ENCODE peak calls at places on chromosome 10, in five cellular contexts. J is neural crest cell, R is AG04450, B is tibial nerve, U is GM10248. D is an unnamed sample.

GRCh38 chr10:71081912-71082311 is 130.5 kb upstream of the UNC5B start:
- DNase-seq in J (no peak), R (no peak), B (no peak), U (no peak), D (no peak)

GRCh38 chr10:114379631-114380041 is 24.7 kb downstream of the AFAP1L2 start:
- DNase-seq in J (no peak), R (no peak), B (no peak), U (no peak), D (peak)

GRCh38 chr10:49080071-49080470 is 35.3 kb downstream of the VSTM4 start:
- DNase-seq in J (no peak), R (no peak), B (no peak), U (no peak), D (peak)

GRCh38 chr10:77390481-77390891 is 247.1 kb downstream of the KCNMA1 start:
- DNase-seq in J (no peak), R (no peak), B (no peak), U (no peak), D (peak)

GRCh38 chr10:24552346-24553016 is 171.2 kb downstream of the ARHGAP21 start:
- DNase-seq in J (no peak), R (no peak), B (no peak), U (peak), D (no peak)

GRCh38 chr10:33162248-33162575 is 172.3 kb downstream of the NRP1 start:
- DNase-seq in J (no peak), R (no peak), B (no peak), U (no peak), D (no peak)

GRCh38 chr10:33015798-33016547 is 57.9 kb upstream of the ITGB1 start:
- DNase-seq in J (no peak), R (no peak), B (no peak), U (no peak), D (peak)

GRCh38 chr10:33421789-33422188 is 87.3 kb upstream of the NRP1 start:
- DNase-seq in J (no peak), R (peak), B (no peak), U (no peak), D (peak)

GRCh38 chr10:43192824-43193223 is 54.6 kb downstream of the CSGALNACT2 start:
- DNase-seq in J (no peak), R (no peak), B (no peak), U (peak), D (no peak)

GRCh38 chr10:29725133-29725720 is 90.5 kb upstream of the SVIL start:
- DNase-seq in J (no peak), R (no peak), B (no peak), U (no peak), D (peak)
- TF ChIP-seq CTCF in J (no peak), R (no peak), B (no peak), U (no peak), D (no peak)

GRCh38 chr10:128897414-128897928 is 569.6 kb upstream of the MGMT start:
- DNase-seq in J (no peak), R (no peak), B (no peak), U (no peak), D (no peak)

GRCh38 chr10:128898133-128898915 is 568.7 kb upstream of the MGMT start:
- DNase-seq in J (no peak), R (no peak), B (no peak), U (no peak), D (no peak)

GRCh38 chr10:128900456-128900855 is 566.6 kb upstream of the MGMT start:
- DNase-seq in J (no peak), R (no peak), B (no peak), U (no peak), D (no peak)

GRCh38 chr10:128896964-128897363 is 570.1 kb upstream of the MGMT start:
- DNase-seq in J (no peak), R (no peak), B (no peak), U (no peak), D (no peak)

DNA sequence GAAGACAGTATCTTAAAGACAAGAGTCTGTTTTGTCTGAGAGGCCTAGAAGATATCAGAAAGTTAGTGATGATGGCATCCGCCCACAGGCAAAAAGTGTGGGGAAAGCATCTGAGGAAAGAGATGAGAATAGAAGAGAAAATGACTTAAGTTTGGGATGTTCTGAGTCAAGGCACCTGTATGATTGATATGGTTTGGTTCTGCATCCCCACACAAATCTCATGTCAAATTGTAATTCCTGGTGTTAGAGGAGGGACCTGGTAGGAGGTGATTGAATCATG is 568.2 kb upstream of the MGMT start:
- DNase-seq in J (no peak), R (no peak), B (no peak), U (no peak), D (no peak)
- TF ChIP-seq CTCF in J (no peak), R (no peak), B (no peak), U (no peak), D (no peak)

GRCh38 chr10:27794157-27794556 is 48.5 kb upstream of the MKX start:
- DNase-seq in J (no peak), R (no peak), B (no peak), U (no peak), D (no peak)
- TF ChIP-seq CTCF in J (peak), R (peak), B (no peak), U (no peak), D (no peak)

GRCh38 chr10:131790021-131790420 is 110.8 kb upstream of the PPP2R2D start:
- DNase-seq in J (no peak), R (no peak), B (no peak), U (no peak), D (no peak)
- TF ChIP-seq CTCF in J (no peak), R (no peak), B (no peak), U (no peak), D (no peak)

DNA sequence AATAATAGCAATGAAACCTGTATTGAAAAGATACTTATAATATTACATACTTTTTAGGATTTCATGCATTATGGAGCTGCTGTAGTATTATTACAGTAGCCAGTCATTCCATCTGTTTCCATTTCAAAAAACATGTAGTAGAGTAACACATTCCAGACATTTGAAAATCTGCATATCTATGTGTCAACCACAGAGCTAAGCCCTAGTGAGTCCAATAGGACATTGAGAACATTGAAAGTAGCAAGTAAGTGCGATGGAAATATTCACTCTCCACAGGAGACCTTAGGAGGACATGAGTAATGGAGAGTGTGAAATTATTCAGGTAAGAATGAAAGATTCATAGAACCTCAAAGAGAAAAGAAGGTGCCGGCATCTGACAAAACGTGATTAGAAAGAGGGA is 15.3 kb downstream of the NSMCE4A start:
- DNase-seq in J (no peak), R (no peak), B (no peak), U (no peak), D (no peak)
- TF ChIP-seq CTCF in J (no peak), R (no peak), B (no peak), U (no peak), D (no peak)